ENCODE peak calls at places on chromosomes 7 and 10, in seven cellular contexts. S is NCI-H2171; H is astrocyte of the spinal cord; N is HuH-7.5; J is stimulated activated CD4-positive, alpha-beta T cell treated with anti-CD3 and anti-CD28 coated beads, Interleukin-12 subunit alpha, Interleukin-12 subunit beta, amount 100 ng/mL, for 48 hours; I is aorta; A is Ammon's horn. O is an unnamed sample.

GRCh38 chr10:99532687-99533495 is at the start of gene NKX2-3:
- DNase-seq in S (no peak), H (no peak), N (no peak), J (peak; percentile 45), I (peak; percentile 78), A (no peak), O (no peak)

GRCh38 chr7:134703781-134704180 is 57.1 kb downstream of the BPGM start:
- DNase-seq in S (no peak), H (peak; percentile 88), N (no peak), J (no peak), I (no peak), A (no peak), O (no peak)

GRCh38 chr10:12605580-12606405 is 256.4 kb downstream of the CAMK1D start:
- DNase-seq in S (peak; percentile 31), H (peak; percentile 65), N (peak; percentile 44), J (peak; percentile 25), I (no peak), A (peak; percentile 82), O (peak; percentile 82)

GRCh38 chr10:85557706-85558105 is 808.9 kb downstream of the GRID1 start:
- DNase-seq in S (no peak), H (no peak), N (no peak), J (no peak), I (no peak), A (no peak), O (no peak)

GRCh38 chr10:101655581-101655980 is 39.4 kb downstream of the FBXW4 start:
- DNase-seq in S (no peak), H (no peak), N (no peak), J (no peak), I (no peak), A (no peak), O (no peak)

GRCh38 chr7:33107136-33108066 is 1.8 kb downstream of the RP9 start:
- DNase-seq in S (no peak), H (peak; percentile 58), N (peak; percentile 23), J (no peak), I (no peak), A (peak; percentile 20), O (peak; percentile 47)

GRCh38 chr7:20828947-20829346 is 42.3 kb upstream of the SP8 start:
- DNase-seq in S (no peak), H (no peak), N (no peak), J (no peak), I (no peak), A (no peak), O (no peak)

GRCh38 chr10:77456414-77456813 is 181.2 kb downstream of the KCNMA1 start:
- DNase-seq in S (peak; percentile 12), H (no peak), N (no peak), J (no peak), I (no peak), A (peak; percentile 72), O (peak; percentile 32)

GRCh38 chr7:30412810-30413504 is 65.6 kb downstream of the NOD1 start:
- DNase-seq in S (no peak), H (peak; percentile 85), N (peak; percentile 29), J (no peak), I (no peak), A (peak; percentile 78), O (peak; percentile 79)

GRCh38 chr10:61836888-61837747 is 64.4 kb upstream of the ARID5B start:
- DNase-seq in S (no peak), H (peak; percentile 93), N (no peak), J (no peak), I (no peak), A (no peak), O (peak; percentile 22)

GRCh38 chr10:18381679-18382078 is 241.5 kb downstream of the CACNB2 start:
- DNase-seq in S (no peak), H (no peak), N (no peak), J (no peak), I (no peak), A (no peak), O (no peak)

GRCh38 chr7:158771-159170 is 33.6 kb upstream of the FAM20C start:
- DNase-seq in S (no peak), H (no peak), N (no peak), J (no peak), I (peak; percentile 23), A (no peak), O (no peak)

GRCh38 chr7:107312418-107312817 is 143.6 kb downstream of the HBP1 start:
- DNase-seq in S (no peak), H (no peak), N (no peak), J (no peak), I (no peak), A (no peak), O (no peak)

GRCh38 chr10:131973160-131973951 is 8.4 kb downstream of the BNIP3 start:
- DNase-seq in S (no peak), H (no peak), N (no peak), J (no peak), I (no peak), A (peak; percentile 48), O (peak; percentile 79)

GRCh38 chr7:153934629-153935028 is 117.6 kb upstream of the DPP6 start:
- DNase-seq in S (no peak), H (no peak), N (no peak), J (no peak), I (no peak), A (no peak), O (peak; percentile 88)

GRCh38 chr7:12493866-12494265 is 76.7 kb upstream of the SCIN start:
- DNase-seq in S (no peak), H (peak; percentile 10), N (no peak), J (no peak), I (no peak), A (no peak), O (no peak)

GRCh38 chr10:119316729-119317097 is 109.3 kb downstream of the GRK5 start:
- DNase-seq in S (no peak), H (peak; percentile 86), N (peak; percentile 56), J (no peak), I (no peak), A (no peak), O (no peak)

GRCh38 chr7:44373418-44373740 is 48.0 kb upstream of the CAMK2B start:
- DNase-seq in S (no peak), H (no peak), N (no peak), J (no peak), I (peak; percentile 39), A (no peak), O (no peak)

GRCh38 chr10:29202541-29202940 is 86.3 kb upstream of the LYZL1 start:
- DNase-seq in S (no peak), H (no peak), N (no peak), J (no peak), I (no peak), A (no peak), O (no peak)

GRCh38 chr10:100736144-100736808 is 9.1 kb upstream of the PAX2 start:
- DNase-seq in S (no peak), H (no peak), N (no peak), J (no peak), I (no peak), A (no peak), O (no peak)

GRCh38 chr10:43057231-43057711 is 19.6 kb upstream of the RET start:
- DNase-seq in S (no peak), H (no peak), N (no peak), J (no peak), I (peak; percentile 36), A (no peak), O (no peak)

GRCh38 chr7:113652501-113652900 is 266.3 kb downstream of the PPP1R3A start:
- DNase-seq in S (no peak), H (peak; percentile 38), N (no peak), J (no peak), I (no peak), A (no peak), O (no peak)

GRCh38 chr10:21369697-21370096 is 155.8 kb downstream of the SKIDA1 start:
- DNase-seq in S (no peak), H (no peak), N (no peak), J (no peak), I (no peak), A (no peak), O (no peak)

GRCh38 chr10:29949411-29950011 is 109.9 kb downstream of the JCAD start:
- DNase-seq in S (no peak), H (peak; percentile 99), N (no peak), J (no peak), I (no peak), A (no peak), O (no peak)

GRCh38 chr7:1049006-1049741 is 4.8 kb downstream of the GPR146 start:
- DNase-seq in S (no peak), H (no peak), N (no peak), J (no peak), I (no peak), A (no peak), O (no peak)

GRCh38 chr7:80611779-80612178 is 26.7 kb upstream of the CD36 start:
- DNase-seq in S (no peak), H (peak; percentile 89), N (no peak), J (no peak), I (no peak), A (no peak), O (peak; percentile 81)

GRCh38 chr10:75305675-75306074 is 69.9 kb upstream of the COMTD1 start:
- DNase-seq in S (no peak), H (no peak), N (no peak), J (no peak), I (no peak), A (no peak), O (no peak)

GRCh38 chr10:20166291-20166690 is 350.1 kb downstream of the PLXDC2 start:
- DNase-seq in S (no peak), H (no peak), N (no peak), J (no peak), I (no peak), A (no peak), O (no peak)

GRCh38 chr7:17651926-17652385 is 288.3 kb downstream of the SNX13 start:
- DNase-seq in S (no peak), H (peak; percentile 88), N (no peak), J (no peak), I (no peak), A (peak; percentile 40), O (no peak)

GRCh38 chr10:13395540-13395939 is 47.4 kb upstream of the SEPHS1 start:
- DNase-seq in S (no peak), H (no peak), N (no peak), J (no peak), I (no peak), A (no peak), O (no peak)

GRCh38 chr7:82163586-82163985 is 280.0 kb downstream of the CACNA2D1 start:
- DNase-seq in S (no peak), H (no peak), N (no peak), J (no peak), I (no peak), A (no peak), O (peak; percentile 40)